ENCODE peak calls at places on chromosome 20, in six cellular contexts. S, P, B, H, Z and K are unnamed samples.

GRCh38 chr20:62805711-62806382 is 1.2 kb downstream of the OGFR start:
- DNase-seq in S (no peak), P (no peak), B (no peak), H (no peak), Z (no peak), K (no peak)

GRCh38 chr20:910840-911770 is 5.0 kb downstream of the ANGPT4 start:
- DNase-seq in S (no peak), P (peak), B (no peak), H (no peak), Z (no peak), K (no peak)

GRCh38 chr20:38073307-38074010 is 39.9 kb downstream of the RPRD1B start:
- DNase-seq in S (peak), P (peak), B (no peak), H (no peak), Z (peak), K (peak)

GRCh38 chr20:54649511-54649962 is 174.1 kb downstream of the DOK5 start:
- DNase-seq in S (peak), P (peak), B (no peak), H (peak), Z (peak), K (peak)

GRCh38 chr20:9517297-9518134 is 3.1 kb downstream of the LAMP5 start:
- DNase-seq in S (no peak), P (no peak), B (no peak), H (no peak), Z (no peak), K (no peak)

GRCh38 chr20:1800777-1801176 is 94.4 kb upstream of the SIRPA start:
- DNase-seq in S (no peak), P (peak), B (no peak), H (no peak), Z (peak), K (no peak)

GRCh38 chr20:15637971-15638754 is 935.1 kb downstream of the KIF16B start:
- DNase-seq in S (no peak), P (no peak), B (no peak), H (no peak), Z (no peak), K (no peak)

GRCh38 chr20:16378712-16379111 is 194.5 kb downstream of the KIF16B start:
- DNase-seq in S (no peak), P (no peak), B (no peak), H (no peak), Z (peak), K (no peak)

GRCh38 chr20:18276821-18277220 is 11.5 kb upstream of the ZNF133 start:
- DNase-seq in S (peak), P (peak), B (no peak), H (peak), Z (peak), K (no peak)

GRCh38 chr20:54223751-54224150 is 15.9 kb downstream of the PFDN4 start:
- DNase-seq in S (no peak), P (no peak), B (no peak), H (no peak), Z (no peak), K (no peak)

GRCh38 chr20:63121246-63121645 is 94.7 kb downstream of the YTHDF1 start:
- DNase-seq in S (no peak), P (no peak), B (no peak), H (no peak), Z (no peak), K (no peak)

GRCh38 chr20:57165427-57166004 is 100.9 kb downstream of the BMP7 start:
- DNase-seq in S (no peak), P (no peak), B (no peak), H (no peak), Z (no peak), K (no peak)

GRCh38 chr20:63628246-63628975 is 1.5 kb upstream of the GMEB2 start:
- DNase-seq in S (peak), P (peak), B (no peak), H (no peak), Z (peak), K (no peak)

GRCh38 chr20:61780066-61780465 is 285.6 kb downstream of the TAF4 start:
- DNase-seq in S (no peak), P (no peak), B (no peak), H (no peak), Z (no peak), K (no peak)

GRCh38 chr20:63246490-63247284 is 7.6 kb downstream of the NKAIN4 start:
- DNase-seq in S (no peak), P (no peak), B (no peak), H (no peak), Z (no peak), K (no peak)

GRCh38 chr20:44233436-44234016 is 13.6 kb upstream of the GDAP1L1 start:
- DNase-seq in S (no peak), P (no peak), B (no peak), H (no peak), Z (no peak), K (no peak)

GRCh38 chr20:5642155-5642981 is 107.8 kb upstream of the SHLD1 start:
- DNase-seq in S (peak), P (peak), B (no peak), H (no peak), Z (peak), K (no peak)

GRCh38 chr20:38066969-38067716 is 33.6 kb downstream of the RPRD1B start:
- DNase-seq in S (no peak), P (no peak), B (no peak), H (no peak), Z (no peak), K (no peak)

GRCh38 chr20:36461600-36462439 is 79.5 kb upstream of the MYL9 start:
- DNase-seq in S (peak), P (peak), B (no peak), H (peak), Z (peak), K (no peak)

GRCh38 chr20:45052698-45053440 is 48.1 kb downstream of the KCNS1 start:
- DNase-seq in S (no peak), P (peak), B (no peak), H (no peak), Z (peak), K (peak)

GRCh38 chr20:17863577-17864292 is 104.9 kb downstream of the SNX5 start:
- DNase-seq in S (peak), P (peak), B (no peak), H (no peak), Z (no peak), K (no peak)

GRCh38 chr20:16124911-16125776 is 448.1 kb downstream of the KIF16B start:
- DNase-seq in S (no peak), P (no peak), B (no peak), H (no peak), Z (no peak), K (no peak)

GRCh38 chr20:60054716-60055371 is 96.6 kb downstream of the CDH26 start:
- DNase-seq in S (no peak), P (no peak), B (no peak), H (no peak), Z (no peak), K (no peak)

GRCh38 chr20:12051206-12052163 is 133.8 kb downstream of the BTBD3 start:
- DNase-seq in S (no peak), P (peak), B (no peak), H (no peak), Z (peak), K (no peak)

GRCh38 chr20:21324126-21324525 is 21.0 kb downstream of the XRN2 start:
- DNase-seq in S (no peak), P (no peak), B (no peak), H (no peak), Z (no peak), K (no peak)

GRCh38 chr20:57616143-57616951 is 3.9 kb downstream of the ZBP1 start:
- DNase-seq in S (no peak), P (no peak), B (no peak), H (no peak), Z (no peak), K (no peak)

GRCh38 chr20:45433316-45433715 is 17.4 kb downstream of the PIGT start:
- DNase-seq in S (peak), P (peak), B (no peak), H (no peak), Z (peak), K (no peak)

GRCh38 chr20:62368629-62369507 is 1.8 kb upstream of the LAMA5 start:
- DNase-seq in S (peak), P (peak), B (no peak), H (no peak), Z (peak), K (no peak)

GRCh38 chr20:32861446-32861845 is 2.7 kb downstream of the EFCAB8 start:
- DNase-seq in S (no peak), P (no peak), B (no peak), H (no peak), Z (no peak), K (no peak)

GRCh38 chr20:18633411-18633810 is 45.6 kb downstream of the DTD1 start:
- DNase-seq in S (no peak), P (no peak), B (no peak), H (no peak), Z (no peak), K (no peak)

DNA sequence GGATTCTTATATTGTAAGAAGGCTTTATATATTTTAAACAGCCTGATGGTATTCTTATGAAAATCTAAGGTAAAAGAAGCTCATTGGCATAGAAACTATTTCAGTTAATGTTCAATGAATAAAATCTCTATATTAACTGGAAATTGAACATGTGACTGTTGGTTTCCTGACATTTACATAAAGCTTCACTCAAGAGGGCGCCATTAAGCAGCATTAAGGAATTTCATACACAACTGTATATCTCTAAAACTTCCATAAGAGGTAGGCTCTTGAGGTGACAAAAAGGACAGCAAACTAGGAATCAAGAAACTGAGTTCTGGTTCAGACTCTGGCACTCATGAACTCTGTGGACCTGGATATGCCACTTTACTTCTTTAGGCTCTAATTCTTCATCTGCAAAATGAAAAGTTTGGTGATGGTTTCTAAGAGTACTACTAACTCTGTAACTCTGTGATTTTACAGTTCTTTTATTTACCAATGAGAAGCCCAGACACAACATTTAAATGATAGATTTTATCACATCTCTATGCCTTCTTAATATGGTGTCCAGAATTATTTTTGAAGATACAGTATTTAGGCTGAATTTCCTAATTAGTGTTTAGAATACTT is 147.5 kb downstream of the FLRT3 start:
- DNase-seq in S (no peak), P (peak), B (no peak), H (no peak), Z (peak), K (no peak)
- TF ChIP-seq CTCF in S (peak), P (peak), B (no peak), H (no peak), Z (peak), K (peak)

DNA sequence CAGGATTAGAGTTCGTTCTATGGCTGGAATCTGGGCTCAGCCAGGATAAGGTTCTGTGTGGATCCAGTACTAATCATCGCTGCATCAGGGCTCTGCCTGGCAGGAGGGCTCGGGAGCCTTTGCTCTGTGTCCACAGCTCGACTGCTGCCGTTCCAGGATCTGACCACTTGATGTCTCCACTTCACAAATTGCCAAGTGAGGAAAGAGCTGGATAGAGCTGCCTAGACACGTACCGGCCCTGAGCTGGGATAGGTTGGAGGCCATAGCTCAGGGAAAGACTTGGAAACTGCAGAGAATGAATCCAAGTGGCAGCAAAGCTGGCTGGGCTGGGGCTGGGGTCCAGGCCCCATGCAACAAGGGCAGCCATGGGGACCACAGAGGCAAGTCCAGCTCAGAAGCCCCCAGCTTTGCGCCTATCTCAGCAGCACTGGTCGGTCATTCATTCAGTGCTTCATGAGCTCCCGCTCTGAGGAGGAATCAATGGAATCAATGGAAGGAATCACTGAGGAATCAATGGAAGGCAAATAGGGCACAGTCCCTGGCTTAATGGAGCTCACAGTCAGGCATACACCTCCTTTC is 38.0 kb upstream of the TOP1 start:
- DNase-seq in S (peak), P (peak), B (peak), H (peak), Z (peak), K (no peak)
- H3K4me3 ChIP-seq in S (no peak), P (no peak), B (no peak), H (no peak), Z (no peak), K (no peak)

GRCh38 chr20:4568560-4568959 is 153.1 kb upstream of the PRND start:
- DNase-seq in S (no peak), P (no peak), B (no peak), H (no peak), Z (no peak), K (no peak)

GRCh38 chr20:4567172-4567571 is 154.5 kb upstream of the PRND start:
- DNase-seq in S (no peak), P (no peak), B (no peak), H (no peak), Z (no peak), K (no peak)

GRCh38 chr20:4571759-4572531 is 149.8 kb upstream of the PRND start:
- DNase-seq in S (no peak), P (peak), B (no peak), H (no peak), Z (no peak), K (no peak)

GRCh38 chr20:4569882-4570281 is 151.8 kb upstream of the PRND start:
- DNase-seq in S (no peak), P (no peak), B (no peak), H (no peak), Z (no peak), K (no peak)

DNA sequence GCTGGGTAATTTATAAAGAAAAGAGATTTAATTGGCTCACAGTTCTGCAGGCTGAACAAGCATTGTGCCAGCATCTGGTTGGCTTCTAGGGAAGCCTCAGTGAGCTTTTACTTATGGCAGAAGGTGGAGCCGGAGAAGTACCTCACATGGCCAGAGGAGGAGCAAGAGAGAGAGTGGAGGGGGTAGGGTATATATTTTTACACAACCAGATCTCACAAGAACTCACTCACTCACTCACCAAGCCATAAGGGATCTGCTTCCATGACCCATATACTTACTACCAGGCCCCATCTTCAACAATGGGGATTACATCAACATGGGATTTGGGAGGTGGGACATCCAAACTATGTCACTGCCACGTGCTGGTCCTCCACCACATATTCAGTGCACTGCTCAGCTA is 152.6 kb upstream of the PRND start:
- DNase-seq in S (no peak), P (no peak), B (no peak), H (no peak), Z (no peak), K (no peak)
- TF ChIP-seq CTCF in S (no peak), P (peak), B (no peak), H (no peak), Z (peak), K (no peak)

GRCh38 chr20:41202426-41202825 is 65.1 kb downstream of the PLCG1 start:
- DNase-seq in S (no peak), P (no peak), B (no peak), H (no peak), Z (no peak), K (no peak)

GRCh38 chr20:41203660-41204059 is 66.3 kb downstream of the PLCG1 start:
- DNase-seq in S (no peak), P (no peak), B (no peak), H (no peak), Z (no peak), K (no peak)

GRCh38 chr20:41204304-41205265 is 67.2 kb downstream of the PLCG1 start:
- DNase-seq in S (no peak), P (no peak), B (no peak), H (no peak), Z (no peak), K (no peak)

GRCh38 chr20:41200446-41201202 is 63.3 kb downstream of the PLCG1 start:
- DNase-seq in S (no peak), P (peak), B (no peak), H (no peak), Z (peak), K (no peak)

GRCh38 chr20:41201760-41202159 is 64.4 kb downstream of the PLCG1 start:
- DNase-seq in S (no peak), P (no peak), B (no peak), H (no peak), Z (no peak), K (no peak)
- H3K4me3 ChIP-seq in S (no peak), P (no peak), B (no peak), H (no peak), Z (no peak), K (no peak)

GRCh38 chr20:41352106-41352505 is 11.5 kb downstream of the LPIN3 start:
- DNase-seq in S (no peak), P (no peak), B (no peak), H (no peak), Z (no peak), K (no peak)
- TF ChIP-seq CTCF in S (no peak), P (no peak), B (no peak), H (no peak), Z (peak), K (peak)

GRCh38 chr20:48920527-48921167 is 864 bp upstream of the ARFGEF2 start:
- DNase-seq in S (no peak), P (no peak), B (no peak), H (no peak), Z (no peak), K (no peak)
- H3K4me3 ChIP-seq in S (peak), P (peak), B (peak), H (peak), Z (peak), K (peak)

DNA sequence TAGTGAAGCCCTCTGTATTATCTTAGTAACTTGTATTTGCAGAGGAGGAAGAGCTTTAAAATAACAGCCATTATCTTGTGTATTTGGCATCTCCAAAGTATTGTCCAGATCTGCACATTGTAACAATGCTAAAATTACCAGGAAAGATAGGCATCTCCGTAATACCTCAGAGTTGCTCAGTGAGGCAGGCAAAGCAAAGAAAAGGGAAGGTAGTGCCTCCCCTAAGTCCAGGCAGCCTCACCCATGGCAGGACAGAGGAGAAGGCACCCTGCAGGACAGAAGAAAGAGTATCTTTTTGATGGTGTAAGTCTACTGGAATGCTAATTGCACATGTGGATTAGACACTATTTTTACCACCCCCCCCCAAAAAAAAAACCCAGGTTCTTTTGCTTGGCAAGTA is 13.6 kb upstream of the SSTR4 start:
- DNase-seq in S (no peak), P (no peak), B (no peak), H (no peak), Z (no peak), K (no peak)
- TF ChIP-seq CTCF in S (no peak), P (no peak), B (no peak), H (no peak), Z (no peak), K (no peak)